ENCODE peak calls at places on chromosomes 5 and 9, in six cellular contexts. L is activated CD4-positive, alpha-beta T cell treated with anti-CD3 and anti-CD28 coated beads, Interleukin-2, amount 50 U/mL, for 48 hours; J is DMS153; V is A673; H is amniotic stem cell; X is ecto neural progenitor cell. U is an unnamed sample.

GRCh38 chr5:148651528-148651927 is 2.8 kb downstream of the HTR4 start:
- DNase-seq in L (no peak), J (no peak), V (no peak), H (no peak), X (no peak), U (no peak)

GRCh38 chr9:113909421-113909820 is 33.3 kb downstream of the ZNF618 start:
- DNase-seq in L (no peak), J (no peak), V (no peak), H (no peak), X (no peak), U (no peak)

GRCh38 chr5:9370256-9370655 is 175.6 kb downstream of the SEMA5A start:
- DNase-seq in L (no peak), J (no peak), V (no peak), H (no peak), X (no peak), U (no peak)

GRCh38 chr5:162752612-162753011 is 684.8 kb upstream of the CCNG1 start:
- DNase-seq in L (no peak), J (no peak), V (no peak), H (no peak), X (no peak), U (no peak)

GRCh38 chr5:18314192-18314778 is 680.0 kb downstream of the TAF11L14 start:
- DNase-seq in L (no peak), J (no peak), V (peak), H (peak), X (no peak), U (peak)

GRCh38 chr9:74800226-74800625 is 87.5 kb downstream of the TRPM6 start:
- DNase-seq in L (no peak), J (no peak), V (no peak), H (no peak), X (no peak), U (no peak)

GRCh38 chr5:59275537-59276276 is 617.8 kb downstream of the PDE4D start:
- DNase-seq in L (no peak), J (no peak), V (peak), H (no peak), X (peak), U (no peak)

GRCh38 chr5:88092358-88092757 is 176.3 kb downstream of the TMEM161B start:
- DNase-seq in L (no peak), J (no peak), V (no peak), H (no peak), X (no peak), U (no peak)

GRCh38 chr5:69308046-69308553 is 24.5 kb downstream of the CCDC125 start:
- DNase-seq in L (peak), J (no peak), V (no peak), H (no peak), X (no peak), U (no peak)

GRCh38 chr5:114471529-114471928 is 109.7 kb downstream of the KCNN2 start:
- DNase-seq in L (no peak), J (no peak), V (no peak), H (no peak), X (no peak), U (no peak)

U was measured in frontal cortex.